ENCODE peak calls at places on chromosome 1, in four cellular contexts. B, F, H and S are unnamed samples.

GRCh38 chr1:243890576-243890975 is 40.5 kb upstream of the AKT3 start:
- DNase-seq in F (no peak), B (no peak), H (peak), S (no peak)

GRCh38 chr1:169086603-169087455 is 19.7 kb upstream of the ATP1B1 start:
- DNase-seq in B (no peak), H (peak), F (peak), S (peak)

GRCh38 chr1:39900662-39901485 is 843 bp downstream of the MYCL start:
- DNase-seq in B (peak), F (no peak), H (peak), S (no peak)

GRCh38 chr1:204325944-204326343 is 33.8 kb downstream of the PLEKHA6 start:
- DNase-seq in F (no peak), H (no peak), B (no peak), S (no peak)

GRCh38 chr1:116151739-116152576 is 40.8 kb downstream of the MAB21L3 start:
- DNase-seq in B (peak), H (peak), F (no peak), S (peak)

GRCh38 chr1:65691152-65691900 is 101.4 kb upstream of the PDE4B start:
- DNase-seq in F (no peak), H (no peak), B (no peak), S (no peak)

GRCh38 chr1:22258696-22259095 is 115.8 kb upstream of the WNT4 start:
- DNase-seq in F (no peak), H (peak), B (no peak), S (no peak)

GRCh38 chr1:241640867-241641542 is 836 bp upstream of the CHML start:
- DNase-seq in H (no peak), B (no peak), F (peak), S (peak)

GRCh38 chr1:33764149-33764548 is 99.7 kb upstream of the HMGB4 start:
- DNase-seq in B (no peak), H (no peak), F (no peak), S (no peak)

GRCh38 chr1:16430598-16430997 is 6.6 kb downstream of the SPATA21 start:
- DNase-seq in H (no peak), B (peak), F (no peak), S (peak)

GRCh38 chr1:27527223-27527856 is 37.4 kb upstream of the WASF2 start:
- DNase-seq in B (peak), F (no peak), H (peak), S (no peak)

GRCh38 chr1:223520200-223520599 is 127.0 kb downstream of the CCDC185 start:
- DNase-seq in B (no peak), F (no peak), H (no peak), S (no peak)

DNA sequence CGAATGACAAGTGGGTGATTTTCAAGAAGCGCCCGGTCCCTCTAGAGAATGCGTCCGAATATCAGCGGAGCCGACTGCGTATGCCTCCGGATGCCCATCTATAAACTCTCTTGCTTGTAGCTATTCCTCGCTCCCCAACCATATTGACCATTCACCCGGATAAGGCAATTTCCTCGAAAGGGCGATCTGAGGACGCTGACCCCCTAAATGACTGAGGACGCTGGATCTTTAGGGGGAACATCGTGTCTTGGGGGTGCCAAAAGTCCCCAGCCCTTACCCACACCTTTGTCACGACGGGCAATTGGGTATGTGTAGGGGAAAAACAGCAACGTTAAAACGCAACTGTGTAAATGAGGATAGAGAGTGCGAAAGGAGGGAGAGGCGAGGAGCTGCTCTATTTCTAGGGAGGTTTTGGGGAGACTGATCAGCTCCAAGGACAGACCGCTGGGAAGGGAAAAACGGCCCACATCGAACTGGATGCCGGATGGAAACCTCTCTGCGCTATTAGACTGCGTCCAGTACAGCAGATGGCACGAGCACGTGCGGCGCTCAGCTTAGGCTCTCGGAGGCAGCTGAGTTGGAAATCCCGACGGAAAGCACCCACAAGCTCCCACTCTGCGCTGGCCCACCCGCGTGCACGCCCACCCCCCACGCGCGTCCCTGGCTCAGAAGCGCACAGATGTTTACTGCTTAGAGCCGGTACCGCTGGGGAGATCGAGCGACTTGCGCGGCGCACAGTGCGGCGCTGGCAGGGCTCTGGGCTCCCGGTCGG is 2.9 kb upstream of the PRRX1 start:
- DNase-seq in F (no peak), B (no peak), H (peak), S (no peak)
- TF ChIP-seq MAZ in F (no peak), B (no peak), H (no peak), S (no peak)

GRCh38 chr1:28552482-28553228 is at the start of gene TRNAU1AP:
- DNase-seq in H (peak), B (peak), F (peak), S (peak)
- TF ChIP-seq MAZ in H (peak), B (peak), F (peak), S (peak)

GRCh38 chr1:93599479-93599878 is 82.2 kb downstream of the BCAR3 start:
- DNase-seq in F (no peak), B (no peak), H (no peak), S (no peak)

GRCh38 chr1:93598396-93598795 is 83.2 kb downstream of the BCAR3 start:
- DNase-seq in H (no peak), F (no peak), B (no peak), S (no peak)

GRCh38 chr1:93596329-93597089 is 85.1 kb downstream of the BCAR3 start:
- DNase-seq in F (no peak), B (no peak), H (no peak), S (no peak)

GRCh38 chr1:93598861-93599439 is 82.7 kb downstream of the BCAR3 start:
- DNase-seq in B (no peak), H (no peak), F (no peak), S (no peak)

DNA sequence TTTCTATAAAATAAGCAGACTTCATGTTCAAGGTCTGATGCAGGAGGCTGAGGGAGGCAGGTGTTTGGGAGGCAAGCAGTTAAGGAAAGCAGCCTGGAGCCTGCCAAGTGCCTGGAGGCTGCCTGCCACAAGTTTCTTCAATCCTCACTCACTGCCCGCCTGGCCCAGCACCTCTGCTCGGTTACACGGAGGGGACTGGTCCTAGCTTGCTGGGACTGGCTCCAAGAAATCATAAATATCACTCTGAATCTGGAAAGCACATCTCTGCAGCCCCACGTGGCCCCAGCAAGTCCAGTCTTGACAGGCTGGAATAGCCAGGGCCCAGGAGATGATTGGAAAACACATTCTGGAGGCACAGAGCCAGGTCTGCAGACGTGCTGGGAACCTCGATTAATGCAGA is 83.9 kb downstream of the BCAR3 start:
- DNase-seq in B (no peak), F (no peak), H (no peak), S (no peak)
- TF ChIP-seq MAZ in B (no peak), F (no peak), H (no peak), S (no peak)

DNA sequence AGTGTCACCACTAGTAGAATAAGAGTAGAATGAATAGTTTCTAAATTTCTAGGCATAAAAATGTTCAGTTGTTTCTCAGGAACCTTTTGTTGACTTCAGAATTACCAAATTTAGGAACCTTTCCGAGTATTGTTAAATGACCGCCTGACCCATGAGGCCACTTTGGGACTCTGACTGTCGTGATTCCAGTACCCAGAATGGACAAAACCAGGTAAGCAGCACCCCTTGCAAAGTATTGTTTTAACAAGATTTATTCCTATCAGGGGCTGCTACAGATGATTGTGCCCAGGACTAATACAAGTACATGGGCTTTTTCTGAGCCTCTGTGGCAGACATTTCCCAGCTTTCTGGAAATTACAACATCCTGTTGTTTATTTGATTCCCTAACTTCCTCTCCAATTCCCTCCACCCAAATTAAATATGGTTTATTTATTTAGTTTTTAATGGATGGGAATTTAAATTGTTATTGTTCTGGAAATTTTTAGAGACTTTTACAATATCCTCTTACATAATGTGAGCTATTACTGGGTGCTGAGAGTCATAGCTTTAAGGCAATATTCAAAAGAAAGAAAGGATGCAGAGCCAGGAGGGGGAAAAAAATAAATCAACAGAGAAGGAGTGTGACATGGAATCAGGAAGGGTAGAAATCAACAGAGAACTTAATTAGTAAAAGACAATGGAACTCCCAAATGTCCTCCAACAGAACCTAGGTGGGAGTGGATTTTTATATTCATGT is 37.4 kb upstream of the NTPCR start:
- DNase-seq in F (no peak), H (no peak), B (no peak), S (no peak)
- TF ChIP-seq MAZ in F (no peak), H (no peak), B (no peak), S (no peak)

GRCh38 chr1:200890818-200891773 is 3.6 kb upstream of the INAVA start:
- DNase-seq in H (peak), F (peak), B (no peak), S (peak)

GRCh38 chr1:200892546-200892945 is 2.2 kb upstream of the INAVA start:
- DNase-seq in F (no peak), B (no peak), H (no peak), S (no peak)

GRCh38 chr1:200893411-200893901 is 1.2 kb upstream of the INAVA start:
- DNase-seq in H (no peak), B (no peak), F (no peak), S (peak)

GRCh38 chr1:200892958-200893357 is 1.7 kb upstream of the INAVA start:
- DNase-seq in H (no peak), F (no peak), B (no peak), S (no peak)

DNA sequence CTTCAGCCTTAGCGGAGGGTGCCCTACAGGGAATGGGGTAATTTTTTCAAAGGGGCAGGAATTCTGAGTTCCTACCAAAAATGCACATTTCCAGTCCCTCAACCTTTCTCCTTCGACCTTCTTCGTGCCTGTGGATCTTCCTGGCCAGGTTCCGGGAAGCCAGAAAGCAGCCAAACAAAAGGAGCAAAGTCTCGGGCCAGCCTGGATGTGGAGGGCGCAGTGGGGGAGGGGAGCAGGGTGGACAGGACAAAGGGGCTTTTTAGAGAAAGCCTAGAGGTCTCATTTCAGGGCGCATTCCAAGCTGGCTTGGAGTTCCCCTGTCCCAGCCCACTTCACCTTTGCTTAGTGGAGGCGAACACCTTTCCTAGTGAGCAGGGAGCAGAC is 2.9 kb upstream of the INAVA start:
- DNase-seq in B (no peak), H (no peak), F (peak), S (no peak)
- TF ChIP-seq MAZ in B (no peak), H (no peak), F (no peak), S (no peak)

GRCh38 chr1:172662464-172663109 is 3.7 kb downstream of the FASLG start:
- DNase-seq in F (no peak), B (peak), H (peak), S (no peak)
- TF ChIP-seq MAZ in F (no peak), B (no peak), H (no peak), S (no peak)